ENCODE peak calls at places on chromosomes 2 and 18, in seven cellular contexts. One of them, this sample, is unnamed.

GRCh38 chr2:70941701-70942100 is 6.0 kb downstream of the ATP6V1B1 start:
- DNase-seq in psoas muscle: no peak
- DNase-seq in AG04449: no peak
- DNase-seq in CD4-positive, alpha-beta T cell: no peak
- DNase-seq in MCF 10A: no peak
- DNase-seq in AG09309: no peak
- DNase-seq in glutamatergic neuron: no peak
- DNase-seq in this sample: no peak

GRCh38 chr2:37676274-37676673 is 4.8 kb upstream of the CDC42EP3 start:
- DNase-seq in psoas muscle: no peak
- DNase-seq in AG04449: no peak
- DNase-seq in CD4-positive, alpha-beta T cell: no peak
- DNase-seq in MCF 10A: peak; percentile 72
- DNase-seq in AG09309: no peak
- DNase-seq in glutamatergic neuron: no peak
- DNase-seq in this sample: no peak

GRCh38 chr2:85183481-85183880 is 50.3 kb downstream of the TCF7L1 start:
- DNase-seq in psoas muscle: no peak
- DNase-seq in AG04449: peak; percentile 44
- DNase-seq in CD4-positive, alpha-beta T cell: no peak
- DNase-seq in MCF 10A: no peak
- DNase-seq in AG09309: no peak
- DNase-seq in glutamatergic neuron: no peak
- DNase-seq in this sample: no peak

GRCh38 chr2:54577035-54577434 is 120.9 kb downstream of the SPTBN1 start:
- DNase-seq in psoas muscle: no peak
- DNase-seq in AG04449: no peak
- DNase-seq in CD4-positive, alpha-beta T cell: no peak
- DNase-seq in MCF 10A: peak; percentile 66
- DNase-seq in AG09309: no peak
- DNase-seq in glutamatergic neuron: no peak
- DNase-seq in this sample: no peak

GRCh38 chr2:196677404-196677803 is 37.9 kb downstream of the CCDC150 start:
- DNase-seq in psoas muscle: no peak
- DNase-seq in AG04449: no peak
- DNase-seq in CD4-positive, alpha-beta T cell: no peak
- DNase-seq in MCF 10A: peak; percentile 77
- DNase-seq in AG09309: no peak
- DNase-seq in glutamatergic neuron: no peak
- DNase-seq in this sample: no peak

GRCh38 chr2:36707050-36707449 is 10.5 kb downstream of the VIT start:
- DNase-seq in psoas muscle: peak; percentile 24
- DNase-seq in AG04449: no peak
- DNase-seq in CD4-positive, alpha-beta T cell: no peak
- DNase-seq in MCF 10A: peak; percentile 57
- DNase-seq in AG09309: no peak
- DNase-seq in glutamatergic neuron: no peak
- DNase-seq in this sample: no peak

GRCh38 chr2:162938387-162938786 is 99.8 kb upstream of the KCNH7 start:
- DNase-seq in psoas muscle: no peak
- DNase-seq in AG04449: no peak
- DNase-seq in CD4-positive, alpha-beta T cell: no peak
- DNase-seq in MCF 10A: no peak
- DNase-seq in AG09309: no peak
- DNase-seq in glutamatergic neuron: no peak
- DNase-seq in this sample: no peak

GRCh38 chr2:172614932-172615331 is 59.0 kb downstream of the PDK1 start:
- DNase-seq in psoas muscle: no peak
- DNase-seq in AG04449: no peak
- DNase-seq in CD4-positive, alpha-beta T cell: no peak
- DNase-seq in MCF 10A: no peak
- DNase-seq in AG09309: no peak
- DNase-seq in glutamatergic neuron: no peak
- DNase-seq in this sample: no peak

GRCh38 chr2:144522741-144523605 is 3.1 kb upstream of the ZEB2 start:
- DNase-seq in psoas muscle: peak; percentile 36
- DNase-seq in AG04449: no peak
- DNase-seq in CD4-positive, alpha-beta T cell: no peak
- DNase-seq in MCF 10A: no peak
- DNase-seq in AG09309: no peak
- DNase-seq in glutamatergic neuron: peak; percentile 47
- DNase-seq in this sample: peak; percentile 57

GRCh38 chr2:230234122-230234722 is 8.7 kb downstream of the SP140 start:
- DNase-seq in psoas muscle: no peak
- DNase-seq in AG04449: no peak
- DNase-seq in CD4-positive, alpha-beta T cell: no peak
- DNase-seq in MCF 10A: no peak
- DNase-seq in AG09309: no peak
- DNase-seq in glutamatergic neuron: no peak
- DNase-seq in this sample: no peak

GRCh38 chr2:157254041-157254440 is 3.5 kb upstream of the GALNT5 start:
- DNase-seq in psoas muscle: no peak
- DNase-seq in AG04449: no peak
- DNase-seq in CD4-positive, alpha-beta T cell: no peak
- DNase-seq in MCF 10A: no peak
- DNase-seq in AG09309: no peak
- DNase-seq in glutamatergic neuron: no peak
- DNase-seq in this sample: no peak

GRCh38 chr18:47490882-47491281 is 239.4 kb upstream of the SKOR2 start:
- DNase-seq in psoas muscle: no peak
- DNase-seq in AG04449: no peak
- DNase-seq in CD4-positive, alpha-beta T cell: no peak
- DNase-seq in MCF 10A: peak; percentile 33
- DNase-seq in AG09309: no peak
- DNase-seq in glutamatergic neuron: no peak
- DNase-seq in this sample: no peak

GRCh38 chr2:232013701-232014353 is 52.3 kb downstream of the DIS3L2 start:
- DNase-seq in psoas muscle: peak; percentile 16
- DNase-seq in AG04449: peak; percentile 55
- DNase-seq in CD4-positive, alpha-beta T cell: no peak
- DNase-seq in MCF 10A: peak; percentile 86
- DNase-seq in AG09309: peak; percentile 73
- DNase-seq in glutamatergic neuron: no peak
- DNase-seq in this sample: no peak

GRCh38 chr2:175621847-175622246 is 380.2 kb downstream of the LNPK start:
- DNase-seq in psoas muscle: no peak
- DNase-seq in AG04449: no peak
- DNase-seq in CD4-positive, alpha-beta T cell: no peak
- DNase-seq in MCF 10A: peak; percentile 2
- DNase-seq in AG09309: no peak
- DNase-seq in glutamatergic neuron: no peak
- DNase-seq in this sample: no peak

GRCh38 chr2:86393521-86394490 is 47.4 kb upstream of the KDM3A start:
- DNase-seq in psoas muscle: peak; percentile 18
- DNase-seq in AG04449: no peak
- DNase-seq in CD4-positive, alpha-beta T cell: no peak
- DNase-seq in MCF 10A: peak; percentile 54
- DNase-seq in AG09309: no peak
- DNase-seq in glutamatergic neuron: no peak
- DNase-seq in this sample: no peak

GRCh38 chr2:197952540-197953202 is 148.3 kb downstream of the PLCL1 start:
- DNase-seq in psoas muscle: no peak
- DNase-seq in AG04449: no peak
- DNase-seq in CD4-positive, alpha-beta T cell: no peak
- DNase-seq in MCF 10A: no peak
- DNase-seq in AG09309: no peak
- DNase-seq in glutamatergic neuron: no peak
- DNase-seq in this sample: no peak

GRCh38 chr18:56987236-56987635 is 159.7 kb upstream of the BOD1L2 start:
- DNase-seq in psoas muscle: no peak
- DNase-seq in AG04449: no peak
- DNase-seq in CD4-positive, alpha-beta T cell: no peak
- DNase-seq in MCF 10A: no peak
- DNase-seq in AG09309: no peak
- DNase-seq in glutamatergic neuron: peak; percentile 36
- DNase-seq in this sample: no peak

GRCh38 chr2:39144411-39144810 is 23.6 kb upstream of the SOS1 start:
- DNase-seq in psoas muscle: no peak
- DNase-seq in AG04449: no peak
- DNase-seq in CD4-positive, alpha-beta T cell: no peak
- DNase-seq in MCF 10A: no peak
- DNase-seq in AG09309: no peak
- DNase-seq in glutamatergic neuron: no peak
- DNase-seq in this sample: no peak

GRCh38 chr2:133674433-133675331 is 106.4 kb upstream of the NCKAP5 start:
- DNase-seq in psoas muscle: peak; percentile 30
- DNase-seq in AG04449: peak; percentile 85
- DNase-seq in CD4-positive, alpha-beta T cell: no peak
- DNase-seq in MCF 10A: peak; percentile 14
- DNase-seq in AG09309: peak; percentile 73
- DNase-seq in glutamatergic neuron: no peak
- DNase-seq in this sample: peak; percentile 20

GRCh38 chr2:140257692-140258300 is 1477.6 kb upstream of the NXPH2 start:
- DNase-seq in psoas muscle: no peak
- DNase-seq in AG04449: no peak
- DNase-seq in CD4-positive, alpha-beta T cell: no peak
- DNase-seq in MCF 10A: no peak
- DNase-seq in AG09309: no peak
- DNase-seq in glutamatergic neuron: no peak
- DNase-seq in this sample: no peak

GRCh38 chr2:85926931-85927527 is 38.2 kb upstream of the ST3GAL5 start:
- DNase-seq in psoas muscle: no peak
- DNase-seq in AG04449: no peak
- DNase-seq in CD4-positive, alpha-beta T cell: no peak
- DNase-seq in MCF 10A: peak; percentile 63
- DNase-seq in AG09309: no peak
- DNase-seq in glutamatergic neuron: no peak
- DNase-seq in this sample: no peak

GRCh38 chr2:133568598-133568997 is 335 bp upstream of the NCKAP5 start:
- DNase-seq in psoas muscle: no peak
- DNase-seq in AG04449: no peak
- DNase-seq in CD4-positive, alpha-beta T cell: no peak
- DNase-seq in MCF 10A: no peak
- DNase-seq in AG09309: no peak
- DNase-seq in glutamatergic neuron: no peak
- DNase-seq in this sample: no peak

GRCh38 chr2:80303825-80304521 is 579 bp downstream of the LRRTM1 start:
- DNase-seq in psoas muscle: no peak
- DNase-seq in AG04449: no peak
- DNase-seq in CD4-positive, alpha-beta T cell: no peak
- DNase-seq in MCF 10A: no peak
- DNase-seq in AG09309: no peak
- DNase-seq in glutamatergic neuron: peak; percentile 75
- DNase-seq in this sample: peak; percentile 63

GRCh38 chr2:12765203-12765602 is 48.5 kb downstream of the TRIB2 start:
- DNase-seq in psoas muscle: no peak
- DNase-seq in AG04449: no peak
- DNase-seq in CD4-positive, alpha-beta T cell: no peak
- DNase-seq in MCF 10A: no peak
- DNase-seq in AG09309: no peak
- DNase-seq in glutamatergic neuron: no peak
- DNase-seq in this sample: no peak

GRCh38 chr2:44137872-44138551 is 30.7 kb upstream of the PPM1B start:
- DNase-seq in psoas muscle: no peak
- DNase-seq in AG04449: no peak
- DNase-seq in CD4-positive, alpha-beta T cell: no peak
- DNase-seq in MCF 10A: no peak
- DNase-seq in AG09309: no peak
- DNase-seq in glutamatergic neuron: no peak
- DNase-seq in this sample: no peak

GRCh38 chr2:215713393-215713792 is 277.5 kb upstream of the FN1 start:
- DNase-seq in psoas muscle: no peak
- DNase-seq in AG04449: peak; percentile 90
- DNase-seq in CD4-positive, alpha-beta T cell: no peak
- DNase-seq in MCF 10A: peak; percentile 69
- DNase-seq in AG09309: peak; percentile 90
- DNase-seq in glutamatergic neuron: no peak
- DNase-seq in this sample: no peak

GRCh38 chr2:195636890-195637289 is 20.1 kb upstream of the SLC39A10 start:
- DNase-seq in psoas muscle: no peak
- DNase-seq in AG04449: no peak
- DNase-seq in CD4-positive, alpha-beta T cell: no peak
- DNase-seq in MCF 10A: peak; percentile 16
- DNase-seq in AG09309: no peak
- DNase-seq in glutamatergic neuron: no peak
- DNase-seq in this sample: no peak

GRCh38 chr18:79022603-79023002 is 43.0 kb downstream of the SALL3 start:
- DNase-seq in psoas muscle: no peak
- DNase-seq in AG04449: no peak
- DNase-seq in CD4-positive, alpha-beta T cell: no peak
- DNase-seq in MCF 10A: no peak
- DNase-seq in AG09309: no peak
- DNase-seq in glutamatergic neuron: no peak
- DNase-seq in this sample: no peak

GRCh38 chr18:79030680-79031079 is 38.5 kb upstream of the ATP9B start:
- DNase-seq in psoas muscle: no peak
- DNase-seq in AG04449: no peak
- DNase-seq in CD4-positive, alpha-beta T cell: no peak
- DNase-seq in MCF 10A: no peak
- DNase-seq in AG09309: no peak
- DNase-seq in glutamatergic neuron: no peak
- DNase-seq in this sample: no peak

GRCh38 chr18:79026491-79026890 is 42.7 kb upstream of the ATP9B start:
- DNase-seq in psoas muscle: no peak
- DNase-seq in AG04449: no peak
- DNase-seq in CD4-positive, alpha-beta T cell: no peak
- DNase-seq in MCF 10A: no peak
- DNase-seq in AG09309: no peak
- DNase-seq in glutamatergic neuron: no peak
- DNase-seq in this sample: no peak
- TF ChIP-seq CTCF in psoas muscle: no peak
- TF ChIP-seq CTCF in AG04449: no peak
- TF ChIP-seq CTCF in CD4-positive, alpha-beta T cell: no peak
- TF ChIP-seq CTCF in MCF 10A: no peak
- TF ChIP-seq CTCF in AG09309: no peak
- TF ChIP-seq CTCF in glutamatergic neuron: peak; percentile 32
- TF ChIP-seq CTCF in this sample: no peak

GRCh38 chr2:205047273-205047839 is 502.1 kb downstream of the PARD3B start:
- DNase-seq in psoas muscle: no peak
- DNase-seq in AG04449: no peak
- DNase-seq in CD4-positive, alpha-beta T cell: no peak
- DNase-seq in MCF 10A: no peak
- DNase-seq in AG09309: no peak
- DNase-seq in glutamatergic neuron: peak; percentile 47
- DNase-seq in this sample: peak; percentile 44
- TF ChIP-seq CTCF in psoas muscle: no peak
- TF ChIP-seq CTCF in AG04449: no peak
- TF ChIP-seq CTCF in CD4-positive, alpha-beta T cell: no peak
- TF ChIP-seq CTCF in MCF 10A: no peak
- TF ChIP-seq CTCF in AG09309: no peak
- TF ChIP-seq CTCF in glutamatergic neuron: peak; percentile 49
- TF ChIP-seq CTCF in this sample: no peak

DNA sequence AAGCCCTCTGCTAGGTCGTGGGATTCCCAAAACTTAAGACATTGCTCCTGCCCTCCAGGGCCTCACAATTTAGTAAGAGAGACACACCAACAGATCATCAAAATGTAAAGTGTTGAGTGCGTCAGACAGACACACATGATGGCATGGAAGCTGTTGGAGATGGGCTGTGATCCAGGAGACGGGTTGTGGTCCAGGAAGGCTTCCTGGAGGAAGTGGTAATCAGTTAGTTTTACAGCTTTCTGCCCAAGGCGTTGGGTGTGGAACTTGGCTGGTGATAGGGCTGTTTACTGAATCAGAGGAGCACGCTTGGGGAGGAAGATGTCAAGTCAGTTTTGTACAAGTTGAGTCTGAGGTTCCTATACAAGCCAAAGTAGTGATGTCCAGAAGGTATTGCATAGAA is 24.0 kb upstream of the GLI2 start:
- DNase-seq in psoas muscle: no peak
- DNase-seq in AG04449: no peak
- DNase-seq in CD4-positive, alpha-beta T cell: no peak
- DNase-seq in MCF 10A: peak; percentile 24
- DNase-seq in AG09309: no peak
- DNase-seq in glutamatergic neuron: no peak
- DNase-seq in this sample: no peak
- TF ChIP-seq CTCF in psoas muscle: no peak
- TF ChIP-seq CTCF in AG04449: no peak
- TF ChIP-seq CTCF in CD4-positive, alpha-beta T cell: no peak
- TF ChIP-seq CTCF in MCF 10A: no peak
- TF ChIP-seq CTCF in AG09309: no peak
- TF ChIP-seq CTCF in glutamatergic neuron: no peak
- TF ChIP-seq CTCF in this sample: no peak

GRCh38 chr2:9765611-9766531 is 77.4 kb upstream of the TAF1B start:
- DNase-seq in psoas muscle: no peak
- DNase-seq in AG04449: no peak
- DNase-seq in CD4-positive, alpha-beta T cell: no peak
- DNase-seq in MCF 10A: no peak
- DNase-seq in AG09309: no peak
- DNase-seq in glutamatergic neuron: no peak
- DNase-seq in this sample: no peak
- TF ChIP-seq CTCF in psoas muscle: no peak
- TF ChIP-seq CTCF in AG04449: no peak
- TF ChIP-seq CTCF in CD4-positive, alpha-beta T cell: no peak
- TF ChIP-seq CTCF in MCF 10A: no peak
- TF ChIP-seq CTCF in AG09309: no peak
- TF ChIP-seq CTCF in glutamatergic neuron: no peak
- TF ChIP-seq CTCF in this sample: no peak

This sample was measured in nephron progenitor cell.